ENCODE peak calls at places on chromosomes 4 and X, in seven cellular contexts. W, Y, O, B, G, C and S are unnamed samples.

GRCh38 chrX:37825225-37825842 is 22.0 kb downstream of the DYNLT3 start:
- DNase-seq in B (peak; percentile 15), G (peak; percentile 28), Y (peak; percentile 38), C (peak; percentile 25), O (no peak), W (peak; percentile 65), S (no peak)

GRCh38 chr4:4821577-4821976 is 37.9 kb upstream of the MSX1 start:
- DNase-seq in Y (no peak), C (no peak), W (no peak), G (no peak), O (no peak), B (no peak), S (no peak)

GRCh38 chr4:31461425-31461824 is 741.3 kb downstream of the PCDH7 start:
- DNase-seq in W (no peak), B (peak; percentile 29), Y (no peak), O (no peak), G (no peak), C (no peak), S (no peak)

GRCh38 chr4:16642897-16643296 is 255.5 kb downstream of the LDB2 start:
- DNase-seq in B (no peak), C (no peak), O (no peak), G (no peak), Y (no peak), W (no peak), S (no peak)

GRCh38 chrX:139831017-139831416 is 101.8 kb downstream of the ATP11C start:
- DNase-seq in B (no peak), C (no peak), G (no peak), W (no peak), Y (no peak), O (no peak), S (no peak)

GRCh38 chr4:189519189-189519588 is 421.5 kb upstream of the FRG1 start:
- DNase-seq in O (no peak), W (no peak), G (no peak), C (no peak), B (no peak), Y (no peak), S (no peak)

GRCh38 chr4:6022607-6023288 is 4.5 kb upstream of the C4orf50 start:
- DNase-seq in O (no peak), C (no peak), W (no peak), Y (no peak), B (no peak), G (no peak), S (no peak)

GRCh38 chr4:42282081-42282901 is 115.0 kb upstream of the SHISA3 start:
- DNase-seq in C (peak; percentile 59), W (peak; percentile 81), Y (peak; percentile 68), O (no peak), B (peak; percentile 19), G (peak; percentile 60), S (peak; percentile 76)

GRCh38 chrX:17976955-17977354 is 115.9 kb upstream of the RAI2 start:
- DNase-seq in C (no peak), G (no peak), B (no peak), O (no peak), W (no peak), Y (no peak), S (no peak)

GRCh38 chrX:44071847-44072545 is 98.8 kb upstream of the NDP start:
- DNase-seq in W (no peak), Y (peak; percentile 55), C (no peak), O (no peak), B (no peak), G (no peak), S (no peak)

GRCh38 chrX:77749695-77750094 is 36.3 kb downstream of the ATRX start:
- DNase-seq in B (no peak), Y (peak; percentile 82), O (no peak), W (no peak), G (no peak), C (no peak), S (no peak)

GRCh38 chr4:37597019-37597418 is 89.2 kb downstream of the RELL1 start:
- DNase-seq in G (no peak), B (no peak), Y (no peak), W (no peak), C (no peak), O (no peak), S (no peak)

GRCh38 chrX:73577368-73577767 is 14.4 kb downstream of the CHIC1 start:
- DNase-seq in O (no peak), C (no peak), G (no peak), Y (peak; percentile 75), W (no peak), B (no peak), S (no peak)

GRCh38 chr4:6042293-6043063 is 24.2 kb upstream of the C4orf50 start:
- DNase-seq in B (no peak), W (no peak), G (no peak), Y (no peak), C (no peak), O (no peak), S (no peak)

GRCh38 chr4:185651851-185652250 is 116.5 kb upstream of the PDLIM3 start:
- DNase-seq in Y (no peak), O (no peak), W (no peak), B (no peak), G (no peak), C (no peak), S (no peak)

GRCh38 chrX:15343075-15343476 is 7.8 kb upstream of the PIGA start:
- DNase-seq in C (no peak), W (no peak), Y (peak; percentile 60), B (no peak), O (no peak), G (no peak), S (no peak)

GRCh38 chrX:1485033-1485432 is 32.3 kb upstream of the ASMTL start:
- DNase-seq in W (no peak), G (no peak), B (no peak), Y (no peak), O (no peak), C (no peak), S (no peak)

GRCh38 chr4:48109413-48110263 is 24.4 kb downstream of the TXK start:
- DNase-seq in Y (peak; percentile 40), B (no peak), C (no peak), W (peak; percentile 71), O (no peak), G (peak; percentile 28), S (peak; percentile 51)

GRCh38 chr4:15907430-15907829 is 31.1 kb downstream of the FGFBP1 start:
- DNase-seq in B (no peak), W (no peak), Y (no peak), C (no peak), G (no peak), O (no peak), S (no peak)

GRCh38 chr4:680931-681645 is 6.7 kb downstream of the MYL5 start:
- DNase-seq in W (peak; percentile 75), G (peak; percentile 57), Y (no peak), C (peak; percentile 77), B (no peak), O (no peak), S (peak; percentile 85)

GRCh38 chr4:40321671-40322131 is 13.4 kb upstream of the CHRNA9 start:
- DNase-seq in B (no peak), G (no peak), O (no peak), W (no peak), C (no peak), Y (peak; percentile 79), S (no peak)

GRCh38 chr4:1332686-1333085 is 14.3 kb upstream of the UVSSA start:
- DNase-seq in Y (no peak), G (no peak), B (no peak), O (no peak), C (no peak), W (no peak), S (no peak)

GRCh38 chr4:37762294-37763163 is 64.0 kb upstream of the PGM2 start:
- DNase-seq in O (no peak), G (no peak), W (peak; percentile 37), C (peak; percentile 36), B (peak; percentile 32), Y (peak; percentile 36), S (no peak)

GRCh38 chr4:59655996-59656395 is 1544.1 kb upstream of the ADGRL3 start:
- DNase-seq in C (peak; percentile 29), Y (no peak), W (no peak), O (no peak), G (no peak), B (no peak), S (no peak)

GRCh38 chrX:2898861-2899512 is 30.2 kb downstream of the ARSD start:
- DNase-seq in Y (no peak), C (no peak), B (no peak), G (no peak), O (no peak), W (no peak), S (no peak)

GRCh38 chr4:766152-766515 is 59.8 kb downstream of the CPLX1 start:
- DNase-seq in C (no peak), B (no peak), Y (peak; percentile 56), G (no peak), W (no peak), O (no peak), S (no peak)

GRCh38 chrX:87878926-87879325 is 361.3 kb downstream of the KLHL4 start:
- DNase-seq in C (no peak), W (no peak), G (no peak), O (no peak), Y (no peak), B (no peak), S (no peak)

GRCh38 chrX:1442724-1443367 is 9.9 kb downstream of the ASMTL start:
- DNase-seq in B (no peak), O (no peak), Y (no peak), W (no peak), C (peak; percentile 23), G (no peak), S (no peak)

GRCh38 chrX:129510331-129510730 is 13.0 kb downstream of the SMARCA1 start:
- DNase-seq in C (no peak), Y (no peak), W (no peak), G (no peak), B (no peak), O (no peak), S (no peak)

DNA sequence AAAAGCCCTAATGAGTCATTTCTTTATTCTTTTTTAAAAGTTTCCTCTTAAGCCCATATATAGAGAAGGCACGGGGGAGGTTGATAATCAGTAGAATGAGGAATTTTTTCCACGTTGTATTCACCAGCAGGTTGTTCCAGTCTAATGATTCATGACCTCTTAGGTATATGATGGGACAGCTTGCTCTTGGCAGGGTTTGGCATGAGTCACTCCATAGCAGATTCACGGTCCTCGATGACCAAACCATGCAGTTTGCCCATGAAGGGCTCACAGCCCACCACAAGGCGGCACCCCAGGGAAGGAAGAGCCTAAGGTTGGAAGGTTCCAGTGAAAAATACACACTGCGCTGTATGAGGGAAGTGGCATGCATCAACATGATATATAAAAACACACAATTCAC is 623.8 kb upstream of the DIPK2B start:
- DNase-seq in B (peak; percentile 32), Y (peak; percentile 96), O (peak; percentile 39), W (peak; percentile 9), C (no peak), G (peak; percentile 41), S (no peak)
- TF ChIP-seq CTCF in B (no peak), Y (peak; percentile 81), O (peak; percentile 48), W (peak; percentile 24), C (peak; percentile 55), G (peak; percentile 26), S (no peak)

GRCh38 chr4:168995537-168996295 is 14.3 kb downstream of the CBR4 start:
- DNase-seq in Y (peak; percentile 19), G (no peak), C (no peak), O (no peak), B (no peak), W (no peak), S (no peak)
- TF ChIP-seq CTCF in Y (peak; percentile 34), G (no peak), C (no peak), O (peak; percentile 31), B (no peak), W (no peak), S (peak; percentile 15)

GRCh38 chrX:132612990-132613564 is 124.2 kb upstream of the MBNL3 start:
- DNase-seq in Y (peak; percentile 4), B (no peak), G (peak; percentile 46), O (no peak), W (peak; percentile 40), C (peak; percentile 44), S (peak; percentile 9)
- TF ChIP-seq CTCF in Y (peak; percentile 49), B (no peak), G (peak; percentile 36), O (peak; percentile 36), W (peak; percentile 57), C (peak; percentile 85), S (peak; percentile 79)

GRCh38 chrX:64642482-64642881 is 247.2 kb upstream of the MTMR8 start:
- DNase-seq in Y (no peak), B (no peak), C (no peak), W (peak; percentile 4), G (peak; percentile 8), O (no peak), S (peak; percentile 4)
- TF ChIP-seq CTCF in Y (no peak), B (no peak), C (peak; percentile 63), W (peak; percentile 21), G (peak; percentile 44), O (no peak), S (peak; percentile 60)